ENCODE peak calls at places on chromosomes 11 and 22, in six cellular contexts. F is HFF-Myc, N is body of pancreas, T is GM10248, O is AG09319, D is esophagus squamous epithelium. J is an unnamed sample.

GRCh38 chr22:17171313-17172171 is 12.5 kb upstream of the HDHD5 start:
- DNase-seq in N (peak; percentile 92), O (peak; percentile 57), T (peak; percentile 94), F (peak; percentile 70), D (peak; percentile 42), J (peak; percentile 68)

GRCh38 chr11:55970935-55971334 is 1.2 kb upstream of the OR10AG1 start:
- DNase-seq in N (no peak), D (no peak), T (no peak), O (no peak), F (no peak), J (no peak)

GRCh38 chr11:71178076-71178475 is 74.3 kb downstream of the SHANK2 start:
- DNase-seq in T (no peak), N (no peak), O (no peak), F (no peak), D (no peak), J (no peak)

GRCh38 chr11:111220716-111221115 is 24.8 kb upstream of the POU2AF2 start:
- DNase-seq in D (no peak), O (peak; percentile 5), F (no peak), T (no peak), N (no peak), J (no peak)

GRCh38 chr11:693415-693831 is 1.6 kb downstream of the DEAF1 start:
- DNase-seq in F (no peak), T (no peak), D (no peak), N (no peak), O (no peak), J (no peak)

GRCh38 chr11:65454696-65455456 is 32.3 kb downstream of the NEAT1 start:
- DNase-seq in F (no peak), O (no peak), T (peak; percentile 98), D (no peak), N (peak; percentile 90), J (peak; percentile 72)

GRCh38 chr11:64014361-64014760 is 21.4 kb upstream of the FLRT1 start:
- DNase-seq in D (no peak), O (no peak), N (no peak), F (no peak), T (no peak), J (no peak)

GRCh38 chr22:23856721-23857605 is 712 bp upstream of the SLC2A11 start:
- DNase-seq in F (no peak), O (peak; percentile 44), N (peak; percentile 57), D (no peak), T (peak; percentile 71), J (no peak)

GRCh38 chr11:125201525-125202121 is 37.1 kb downstream of the PKNOX2 start:
- DNase-seq in F (no peak), O (no peak), D (no peak), T (no peak), N (peak; percentile 88), J (no peak)

GRCh38 chr22:50292643-50293440 is 14.6 kb downstream of the PLXNB2 start:
- DNase-seq in D (no peak), N (no peak), F (no peak), O (no peak), T (no peak), J (no peak)

GRCh38 chr11:84719935-84720577 is 907.1 kb downstream of the DLG2 start:
- DNase-seq in O (no peak), N (peak; percentile 19), F (no peak), D (no peak), T (no peak), J (no peak)

DNA sequence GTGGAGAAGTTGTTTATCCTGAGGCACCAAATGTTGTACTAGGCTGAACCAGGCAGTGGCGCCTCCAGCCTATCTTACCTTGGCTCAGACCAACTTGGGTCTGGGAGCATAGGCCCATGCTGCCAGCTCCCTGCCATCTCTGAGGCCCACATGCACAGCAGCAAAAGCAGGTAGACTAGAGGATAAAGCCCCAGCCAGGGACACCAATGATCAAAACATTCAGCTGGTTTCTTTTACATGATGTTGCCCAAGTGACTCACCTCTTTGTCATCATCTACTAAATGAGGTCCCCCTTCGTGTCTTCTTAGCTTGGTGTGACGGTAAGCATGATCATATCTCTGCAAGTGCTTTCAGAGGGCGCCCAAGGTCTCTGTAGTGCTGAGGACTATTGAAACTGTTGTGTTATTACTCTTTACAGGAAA is 112.1 kb upstream of the DRD2 start:
- DNase-seq in F (no peak), D (no peak), T (no peak), N (no peak), O (no peak), J (no peak)
- TF ChIP-seq CTCF in F (no peak), D (no peak), T (no peak), N (no peak), O (no peak), J (no peak)

GRCh38 chr22:39173787-39174497 is 21.5 kb upstream of the CBX7 start:
- DNase-seq in D (no peak), F (no peak), O (no peak), N (no peak), T (no peak), J (peak; percentile 72)
- TF ChIP-seq CTCF in D (no peak), F (no peak), O (no peak), N (no peak), T (no peak), J (no peak)

DNA sequence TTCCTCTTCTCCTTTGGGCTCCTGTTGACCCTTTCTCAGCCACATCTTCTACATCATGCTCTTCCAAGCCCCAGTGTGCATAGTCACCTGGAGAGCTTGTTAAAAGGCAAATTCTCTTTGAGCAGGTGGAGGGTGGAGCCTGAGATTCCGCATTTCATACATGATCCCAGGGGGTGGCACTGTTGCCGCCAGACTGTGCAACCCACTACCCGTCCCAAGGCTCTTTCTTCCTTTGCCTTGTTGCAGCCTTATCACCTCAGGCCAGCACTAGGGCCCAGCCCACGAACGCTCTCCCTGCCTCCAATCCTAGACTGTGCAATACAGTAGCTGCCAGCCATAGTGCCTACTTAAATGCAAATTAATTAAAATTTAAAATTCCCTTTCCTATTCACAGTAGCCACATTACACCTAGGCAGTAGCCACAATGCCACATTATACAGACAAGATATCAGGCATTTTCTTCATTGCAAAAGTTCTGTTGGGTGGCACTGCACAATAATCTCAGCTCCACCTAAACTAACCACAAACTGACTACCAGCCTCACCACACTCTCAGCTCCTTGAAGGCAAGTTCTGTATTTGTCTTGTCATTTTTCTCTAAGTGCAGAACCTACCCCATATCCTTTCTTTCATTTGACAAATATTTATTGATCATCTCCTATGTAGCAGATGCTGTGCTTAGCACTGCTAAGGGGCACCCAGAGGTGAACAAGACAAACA is 4.6 kb upstream of the KCNJ5 start:
- DNase-seq in O (no peak), T (no peak), N (peak; percentile 82), F (no peak), D (no peak), J (no peak)
- TF ChIP-seq CTCF in O (no peak), T (peak; percentile 6), N (peak; percentile 65), F (peak; percentile 43), D (no peak), J (no peak)

GRCh38 chr11:14793546-14793945 is 98.5 kb downstream of the CYP2R1 start:
- DNase-seq in T (no peak), D (no peak), F (no peak), O (no peak), N (no peak), J (no peak)

GRCh38 chr11:14784230-14784629 is 107.8 kb downstream of the CYP2R1 start:
- DNase-seq in O (no peak), D (no peak), T (no peak), N (no peak), F (no peak), J (no peak)

GRCh38 chr11:14789879-14790484 is 102.0 kb downstream of the CYP2R1 start:
- DNase-seq in O (no peak), T (no peak), N (no peak), F (no peak), D (no peak), J (no peak)
- TF ChIP-seq CTCF in O (peak; percentile 47), T (peak; percentile 44), N (peak; percentile 59), F (no peak), D (peak; percentile 41), J (peak; percentile 67)

GRCh38 chr11:8098879-8099278 is 17.9 kb downstream of the TUB start:
- DNase-seq in O (no peak), F (no peak), T (no peak), N (no peak), D (no peak), J (no peak)

GRCh38 chr11:8100151-8100550 is 19.1 kb downstream of the TUB start:
- DNase-seq in N (no peak), O (no peak), D (no peak), T (no peak), F (no peak), J (no peak)

GRCh38 chr11:8098361-8098760 is 17.4 kb downstream of the TUB start:
- DNase-seq in F (no peak), O (no peak), T (no peak), D (no peak), N (no peak), J (no peak)

GRCh38 chr11:8100605-8101004 is 19.6 kb downstream of the TUB start:
- DNase-seq in F (no peak), D (no peak), O (no peak), N (no peak), T (no peak), J (no peak)

DNA sequence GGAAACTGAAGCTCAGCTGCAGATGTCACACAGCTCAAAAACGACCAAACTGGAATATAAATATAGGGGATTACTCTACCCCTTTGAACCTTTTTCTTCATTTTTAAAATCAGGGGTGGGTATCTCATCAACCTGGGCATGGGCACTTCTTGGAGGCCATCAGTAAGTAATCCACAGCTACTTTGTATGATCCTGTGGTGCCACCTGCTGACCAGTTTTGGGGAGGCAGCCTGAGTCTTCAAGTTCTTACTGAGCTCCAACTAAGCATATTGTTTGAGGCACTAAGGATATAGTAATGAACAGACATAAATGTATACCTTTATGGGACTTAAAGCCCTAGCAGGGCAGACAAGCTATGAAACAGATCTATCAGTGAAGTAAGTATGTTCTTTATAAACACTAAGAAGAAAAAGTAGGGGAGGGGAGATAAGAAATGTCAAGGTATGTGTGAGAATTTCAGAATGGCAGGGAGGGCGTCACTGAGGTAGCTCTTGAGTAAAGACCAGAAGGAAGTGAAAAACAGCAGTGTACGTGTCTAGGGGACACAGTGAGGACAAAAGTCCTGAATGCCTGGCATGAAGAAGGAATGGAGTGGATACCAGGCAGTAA is 18.4 kb downstream of the TUB start:
- DNase-seq in O (peak; percentile 59), D (no peak), T (peak; percentile 66), F (peak; percentile 51), N (peak; percentile 75), J (peak; percentile 39)
- TF ChIP-seq CTCF in O (peak; percentile 85), D (peak; percentile 74), T (peak; percentile 87), F (peak; percentile 79), N (peak; percentile 71), J (peak; percentile 63)

DNA sequence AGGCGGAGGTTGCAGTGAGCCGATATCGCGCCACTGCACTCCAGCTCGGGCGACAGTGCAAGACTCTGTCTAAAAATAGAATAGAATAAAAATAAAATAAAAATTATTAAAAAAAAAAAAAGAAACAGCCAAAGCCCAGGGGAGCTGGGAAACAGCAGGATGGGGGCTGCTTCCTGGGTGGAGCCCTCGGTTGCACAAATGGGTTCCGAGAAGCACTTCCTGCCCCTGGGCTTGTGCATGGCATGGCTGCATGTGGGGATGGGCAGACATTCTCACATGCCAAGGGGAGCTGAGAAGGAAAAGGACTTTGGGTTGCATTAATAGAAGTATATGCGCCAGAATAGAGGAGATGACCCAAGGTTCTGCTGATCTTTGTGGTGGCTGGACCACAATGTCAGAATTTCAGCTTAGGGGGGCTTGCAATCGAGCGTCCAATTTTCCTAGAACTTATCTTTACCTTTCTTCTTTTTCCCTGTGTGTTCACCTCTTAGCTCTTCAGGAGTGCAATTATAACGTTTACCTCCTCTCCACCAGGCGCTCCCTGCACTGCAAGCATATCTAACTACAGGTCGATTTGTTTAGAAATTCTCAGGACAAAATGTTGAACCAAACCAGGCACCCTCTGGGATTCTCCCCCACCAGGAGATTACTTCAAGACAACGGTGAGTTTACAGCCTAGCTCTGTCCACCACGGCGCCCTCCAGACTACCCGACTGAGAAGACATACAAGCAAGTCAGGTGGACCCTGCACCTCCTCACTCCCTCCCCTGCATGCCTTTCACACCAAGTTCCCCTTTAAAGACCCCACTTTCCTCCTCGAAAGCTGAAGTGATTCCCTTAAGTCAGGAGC is 53.2 kb downstream of the SHISAL1 start:
- DNase-seq in O (no peak), D (no peak), T (no peak), F (no peak), N (no peak), J (no peak)
- TF ChIP-seq CTCF in O (no peak), D (no peak), T (no peak), F (no peak), N (no peak), J (no peak)

J was measured in natural killer cell.